ENCODE peak calls at places on chromosome 10, in eight cellular contexts. P, B, H, S, E, N, I and C are unnamed samples. For H3K4me1, the result is how much of the 10 kb centered on the place peaks cover.

GRCh38 chr10:99788598-99789259 is 6.3 kb downstream of the ABCC2 start:
- DNase-seq in P (peak), B (no peak), H (no peak), S (no peak), E (no peak), N (no peak), I (no peak), C (no peak)

GRCh38 chr10:58013406-58013805 is 254.3 kb downstream of the IPMK start:
- DNase-seq in P (no peak), B (no peak), H (no peak), S (no peak), E (no peak), N (no peak), I (no peak), C (no peak)

GRCh38 chr10:32650246-32650655 is 204.3 kb downstream of the CCDC7 start:
- DNase-seq in P (no peak), B (no peak), H (no peak), S (no peak), E (no peak), N (no peak), I (no peak), C (no peak)

GRCh38 chr10:110208614-110209398 is 1.4 kb downstream of the MXI1 start:
- DNase-seq in P (peak), B (peak), H (peak), S (no peak), E (no peak), N (peak), I (peak), C (peak)

GRCh38 chr10:123967626-123968243 is 76.1 kb upstream of the CPXM2 start:
- DNase-seq in P (peak), B (peak), H (peak), S (peak), E (peak), N (peak), I (peak), C (peak)

GRCh38 chr10:53122265-53122664 is 349.7 kb upstream of the MBL2 start:
- DNase-seq in P (no peak), B (no peak), H (no peak), S (no peak), E (no peak), N (no peak), I (no peak), C (no peak)

GRCh38 chr10:88472540-88472939 is 110.6 kb downstream of the RNLS start:
- DNase-seq in P (no peak), B (no peak), H (no peak), S (peak), E (no peak), N (no peak), I (no peak), C (no peak)

GRCh38 chr10:86077871-86078638 is 288.5 kb downstream of the GRID1 start:
- DNase-seq in P (no peak), B (no peak), H (no peak), S (no peak), E (no peak), N (no peak), I (no peak), C (no peak)

GRCh38 chr10:12077580-12078180 is 8.9 kb downstream of the DHTKD1 start:
- DNase-seq in P (no peak), B (no peak), H (no peak), S (no peak), E (no peak), N (no peak), I (no peak), C (no peak)

GRCh38 chr10:84429926-84430520 is 101.6 kb downstream of the CCSER2 start:
- DNase-seq in P (no peak), B (peak), H (no peak), S (peak), E (peak), N (peak), I (peak), C (peak)

GRCh38 chr10:17001961-17002749 is 127.5 kb downstream of the CUBN start:
- DNase-seq in P (no peak), B (peak), H (no peak), S (no peak), E (no peak), N (peak), I (no peak), C (no peak)

GRCh38 chr10:113047963-113048781 is 98.1 kb downstream of the TCF7L2 start:
- DNase-seq in P (no peak), B (no peak), H (no peak), S (no peak), E (no peak), N (no peak), I (no peak), C (no peak)

GRCh38 chr10:88983206-88983605 is 7.4 kb upstream of the FAS start:
- DNase-seq in P (no peak), B (no peak), H (no peak), S (no peak), E (no peak), N (peak), I (no peak), C (peak)

GRCh38 chr10:27153855-27154198 is 357 bp downstream of the YME1L1 start:
- DNase-seq in P (no peak), B (no peak), H (no peak), S (no peak), E (peak), N (no peak), I (peak), C (no peak)

GRCh38 chr10:4195214-4195613 is 410.2 kb upstream of the KLF6 start:
- DNase-seq in P (no peak), B (no peak), H (no peak), S (no peak), E (no peak), N (no peak), I (peak), C (no peak)

GRCh38 chr10:101014966-101015581 is 15.5 kb downstream of the LZTS2 start:
- DNase-seq in P (no peak), B (no peak), H (no peak), S (no peak), E (no peak), N (no peak), I (no peak), C (no peak)

GRCh38 chr10:15238553-15239335 is 70.3 kb upstream of the NMT2 start:
- DNase-seq in P (no peak), B (no peak), H (no peak), S (no peak), E (no peak), N (peak), I (no peak), C (no peak)

GRCh38 chr10:5565671-5566581 is 41.2 kb downstream of the CALML3 start:
- DNase-seq in P (peak), B (no peak), H (peak), S (peak), E (no peak), N (no peak), I (no peak), C (no peak)

GRCh38 chr10:100715101-100715444 is 30.3 kb upstream of the PAX2 start:
- DNase-seq in P (no peak), B (no peak), H (no peak), S (no peak), E (no peak), N (no peak), I (no peak), C (no peak)

GRCh38 chr10:14604181-14605142 is 170.2 kb downstream of the FAM107B start:
- DNase-seq in P (peak), B (peak), H (peak), S (peak), E (peak), N (peak), I (peak), C (peak)

GRCh38 chr10:71216751-71217265 is 4.4 kb downstream of the UNC5B start:
- DNase-seq in P (no peak), B (no peak), H (peak), S (no peak), E (no peak), N (no peak), I (no peak), C (no peak)

GRCh38 chr10:92691591-92692084 is 1.9 kb downstream of the HHEX start:
- DNase-seq in P (peak), B (no peak), H (peak), S (peak), E (no peak), N (peak), I (no peak), C (no peak)

GRCh38 chr10:63415635-63416244 is 50.0 kb downstream of the JMJD1C start:
- DNase-seq in P (no peak), B (no peak), H (no peak), S (no peak), E (no peak), N (peak), I (no peak), C (no peak)

GRCh38 chr10:77865585-77866324 is 60.8 kb downstream of the DLG5 start:
- DNase-seq in P (no peak), B (no peak), H (no peak), S (no peak), E (no peak), N (no peak), I (no peak), C (no peak)

GRCh38 chr10:48363617-48364355 is 57.3 kb downstream of the MAPK8 start:
- DNase-seq in P (no peak), B (peak), H (no peak), S (no peak), E (peak), N (peak), I (peak), C (peak)

GRCh38 chr10:123721441-123722049 is 55.4 kb downstream of the GPR26 start:
- DNase-seq in P (no peak), B (no peak), H (no peak), S (no peak), E (no peak), N (no peak), I (no peak), C (no peak)

GRCh38 chr10:120371856-120372255 is 85.2 kb upstream of the PLPP4 start:
- DNase-seq in P (no peak), B (no peak), H (no peak), S (no peak), E (no peak), N (no peak), I (no peak), C (no peak)

GRCh38 chr10:86775056-86775858 is 18.8 kb downstream of the BMPR1A start:
- DNase-seq in P (no peak), B (no peak), H (no peak), S (no peak), E (no peak), N (no peak), I (no peak), C (peak)

GRCh38 chr10:13971586-13972475 is 358.9 kb downstream of the FRMD4A start:
- DNase-seq in P (no peak), B (no peak), H (no peak), S (no peak), E (no peak), N (peak), I (no peak), C (no peak)

GRCh38 chr10:103679096-103679790 is 176.1 kb downstream of the SH3PXD2A start:
- DNase-seq in P (no peak), B (no peak), H (no peak), S (no peak), E (no peak), N (no peak), I (no peak), C (no peak)

GRCh38 chr10:78757542-78757941 is 311.2 kb upstream of the ZMIZ1 start:
- DNase-seq in P (no peak), B (no peak), H (no peak), S (no peak), E (no peak), N (no peak), I (no peak), C (no peak)

GRCh38 chr10:128275405-128275804 is 149.2 kb upstream of the MKI67 start:
- DNase-seq in P (no peak), B (no peak), H (no peak), S (no peak), E (no peak), N (no peak), I (no peak), C (no peak)

GRCh38 chr10:23069019-23069665 is 26.2 kb upstream of the MSRB2 start:
- DNase-seq in P (no peak), B (no peak), H (no peak), S (no peak), E (no peak), N (no peak), I (no peak), C (no peak)

GRCh38 chr10:62512732-62513475 is 138.7 kb downstream of the ZNF365 start:
- DNase-seq in P (no peak), B (no peak), H (no peak), S (no peak), E (no peak), N (no peak), I (peak), C (no peak)

GRCh38 chr10:116826803-116827202 is 22.5 kb upstream of the ENO4 start:
- DNase-seq in P (no peak), B (no peak), H (no peak), S (no peak), E (no peak), N (no peak), I (no peak), C (no peak)

GRCh38 chr10:61617180-61617579 is 45.5 kb upstream of the CABCOCO1 start:
- DNase-seq in P (no peak), B (no peak), H (no peak), S (no peak), E (no peak), N (no peak), I (no peak), C (no peak)

GRCh38 chr10:117250409-117250808 is 9.5 kb downstream of the SLC18A2 start:
- DNase-seq in P (no peak), B (no peak), H (no peak), S (no peak), E (no peak), N (no peak), I (no peak), C (no peak)

GRCh38 chr10:116737582-116738358 is 4.6 kb downstream of the HSPA12A start:
- DNase-seq in P (no peak), B (peak), H (no peak), S (no peak), E (no peak), N (no peak), I (peak), C (no peak)

DNA sequence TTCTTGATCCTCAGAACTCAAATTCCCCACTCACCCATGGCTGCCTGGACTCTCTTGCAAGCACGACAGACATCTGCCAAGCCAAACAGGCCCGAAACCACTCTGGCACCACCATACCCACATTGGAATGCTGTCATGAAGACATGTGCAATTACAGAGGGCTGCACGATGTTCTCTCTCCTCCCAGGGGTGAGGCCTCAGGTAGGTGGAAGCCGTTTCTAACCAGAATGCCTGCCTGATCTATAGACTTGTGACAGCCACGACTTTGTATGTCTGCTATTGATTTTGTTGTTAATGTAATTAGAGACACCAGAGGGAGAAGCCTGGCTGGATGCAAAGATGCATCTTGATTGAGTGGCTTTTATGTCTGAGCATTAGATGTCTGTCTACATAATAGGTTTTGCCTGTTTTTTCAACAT is 4.0 kb downstream of the BAMBI start:
- DNase-seq in P (no peak), B (no peak), H (no peak), S (no peak), E (no peak), N (no peak), I (no peak), C (no peak)
- H3K4me1 ChIP-seq in P (under half), B (under half), H (under half), S (under half), E (under half), N (under half), I (under half), C (under half)

DNA sequence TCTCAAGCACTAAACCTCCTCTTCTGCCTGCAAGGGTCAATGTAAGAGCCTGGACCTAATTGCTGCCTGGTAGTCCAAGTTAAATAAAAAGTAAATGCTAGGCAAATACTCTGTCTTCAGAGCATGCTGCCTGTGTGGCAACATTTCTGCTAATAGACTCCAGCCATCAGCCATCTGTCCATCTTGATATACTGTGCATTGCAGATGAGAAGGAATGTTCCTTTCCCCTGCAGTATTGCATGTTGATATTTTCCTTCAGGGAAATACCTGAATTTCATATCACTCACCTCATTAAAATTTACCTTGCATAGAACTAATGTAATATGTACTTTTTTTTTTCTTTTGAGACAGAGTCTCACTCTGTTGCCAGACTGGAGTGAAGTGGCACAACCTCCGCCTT is 87.9 kb downstream of the SLC16A9 start:
- DNase-seq in P (no peak), B (no peak), H (no peak), S (no peak), E (no peak), N (no peak), I (no peak), C (no peak)
- H3K27ac ChIP-seq in P (no peak), B (no peak), H (no peak), S (no peak), E (no peak), N (no peak), I (no peak), C (no peak)

GRCh38 chr10:129898701-129899563 is 65.1 kb downstream of the EBF3 start:
- DNase-seq in P (no peak), B (no peak), H (no peak), S (no peak), E (no peak), N (no peak), I (no peak), C (no peak)
- H3K4me1 ChIP-seq in P (under half), B (under half), H (under half), S (under half), E (under half), N (under half), I (under half), C (under half)

GRCh38 chr10:33963656-33964175 is 629.2 kb upstream of the NRP1 start:
- DNase-seq in P (no peak), B (no peak), H (no peak), S (no peak), E (no peak), N (no peak), I (no peak), C (no peak)

GRCh38 chr10:33968983-33969382 is 634.5 kb upstream of the NRP1 start:
- DNase-seq in P (no peak), B (no peak), H (no peak), S (no peak), E (no peak), N (no peak), I (no peak), C (no peak)

GRCh38 chr10:33967721-33968120 is 633.3 kb upstream of the NRP1 start:
- DNase-seq in P (no peak), B (no peak), H (no peak), S (no peak), E (no peak), N (no peak), I (no peak), C (no peak)

GRCh38 chr10:33965795-33966581 is 631.5 kb upstream of the NRP1 start:
- DNase-seq in P (no peak), B (no peak), H (no peak), S (no peak), E (no peak), N (no peak), I (no peak), C (no peak)
- H3K27ac ChIP-seq in P (no peak), B (no peak), H (no peak), S (no peak), E (no peak), N (no peak), I (no peak), C (no peak)

GRCh38 chr10:69663548-69663947 is 33.5 kb downstream of the FAM241B start:
- DNase-seq in P (no peak), B (no peak), H (no peak), S (peak), E (no peak), N (no peak), I (peak), C (no peak)
- H3K4me1 ChIP-seq in P (under half), B (under half), H (under half), S (under half), E (under half), N (under half), I (under half), C (under half)

GRCh38 chr10:74637685-74638084 is 188.7 kb upstream of the KAT6B start:
- DNase-seq in P (no peak), B (no peak), H (no peak), S (no peak), E (no peak), N (peak), I (no peak), C (no peak)

GRCh38 chr10:74640134-74640533 is 186.3 kb upstream of the KAT6B start:
- DNase-seq in P (no peak), B (no peak), H (no peak), S (no peak), E (peak), N (no peak), I (no peak), C (no peak)

GRCh38 chr10:74635655-74636054 is 190.7 kb upstream of the KAT6B start:
- DNase-seq in P (no peak), B (no peak), H (no peak), S (no peak), E (no peak), N (no peak), I (no peak), C (no peak)

DNA sequence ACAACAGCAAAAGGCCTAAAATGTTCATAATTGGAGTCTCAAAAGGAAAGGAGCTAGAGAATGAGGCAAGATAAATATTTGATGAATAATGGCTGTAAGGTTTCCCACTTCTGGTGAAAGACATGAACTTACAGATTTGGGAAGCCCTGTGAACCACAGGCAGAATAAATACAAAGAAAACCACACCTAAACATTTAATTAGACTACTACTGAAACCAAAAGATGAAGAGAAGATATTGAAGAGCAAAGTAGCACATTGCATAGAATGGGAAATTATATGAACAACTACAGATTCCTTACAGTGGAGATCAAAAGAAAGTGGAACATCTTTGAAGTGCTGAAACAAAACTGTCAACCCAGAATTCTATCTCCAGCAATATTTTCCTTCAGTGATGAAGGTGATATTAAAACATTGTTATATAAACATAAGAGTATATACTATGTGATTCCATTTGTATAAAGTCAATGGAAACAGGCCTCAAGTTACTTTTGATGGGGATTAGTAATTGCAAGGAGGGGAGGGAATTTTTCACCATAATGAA is 191.3 kb upstream of the KAT6B start:
- DNase-seq in P (no peak), B (no peak), H (no peak), S (no peak), E (no peak), N (no peak), I (no peak), C (no peak)
- H3K27ac ChIP-seq in P (no peak), B (no peak), H (no peak), S (no peak), E (no peak), N (no peak), I (no peak), C (no peak)